ENCODE peak calls at places on chromosomes 11 and 22, in six cellular contexts. O is activated effector memory CD4-positive, alpha-beta T cell treated with Interleukin-2 at 50 U/mL for 16 hours; F is H9; S is dermis microvascular lymphatic vessel endothelial cell; V is fibroblast of lung; I is NCI-H748 treated with DMSO at 0.1 percent for 48 hours. C is an unnamed sample.
A peak's percentile ranks its signal among the peaks of the same experiment; 100 is the strongest.

GRCh38 chr11:67056640-67057409 is at the start of gene RHOD:
- DNase-seq in I (no peak), F (peak; percentile 71), O (peak; percentile 19), S (peak; percentile 50), V (peak; percentile 50), C (peak; percentile 90)

GRCh38 chr22:45672564-45673481 is 1.2 kb downstream of the ATXN10 start:
- DNase-seq in O (no peak), V (no peak), S (no peak), F (no peak), I (no peak), C (no peak)

GRCh38 chr11:128066429-128066828 is 520.9 kb downstream of the ETS1 start:
- DNase-seq in F (no peak), S (no peak), O (no peak), V (no peak), I (no peak), C (no peak)

GRCh38 chr11:110121204-110121603 is 28.0 kb downstream of the ZC3H12C start:
- DNase-seq in I (no peak), S (peak; percentile 81), V (peak; percentile 74), F (no peak), O (no peak), C (no peak)

GRCh38 chr11:6757373-6757967 is 14.3 kb downstream of the OR2AG2 start:
- DNase-seq in S (peak; percentile 76), I (peak; percentile 4), V (peak; percentile 42), F (peak; percentile 60), O (peak; percentile 41), C (peak; percentile 83)

GRCh38 chr22:47160781-47161520 is 398.5 kb downstream of the TBC1D22A start:
- DNase-seq in F (no peak), S (no peak), O (no peak), I (no peak), V (no peak), C (peak; percentile 26)

GRCh38 chr11:73760066-73760679 is 701 bp downstream of the RAB6A start:
- DNase-seq in F (peak; percentile 35), S (peak; percentile 44), V (peak; percentile 37), I (no peak), O (peak; percentile 1), C (peak; percentile 74)

GRCh38 chr11:82732348-82732733 is 1.3 kb downstream of the FAM181B start:
- DNase-seq in I (no peak), F (peak; percentile 42), O (no peak), V (no peak), S (no peak), C (peak; percentile 68)

GRCh38 chr22:23306438-23306921 is 126.2 kb downstream of the BCR start:
- DNase-seq in S (peak; percentile 89), F (no peak), O (no peak), I (no peak), V (peak; percentile 60), C (no peak)

GRCh38 chr11:98056945-98057344 is 963.8 kb upstream of the CNTN5 start:
- DNase-seq in O (no peak), I (no peak), S (no peak), F (no peak), V (no peak), C (no peak)

GRCh38 chr22:37557321-37558001 is 2.8 kb upstream of the CDC42EP1 start:
- DNase-seq in O (no peak), I (no peak), F (peak; percentile 10), S (peak; percentile 59), V (no peak), C (no peak)

GRCh38 chr11:83157755-83158473 is 983 bp downstream of the PCF11 start:
- DNase-seq in S (peak; percentile 58), V (peak; percentile 49), F (peak; percentile 51), O (peak; percentile 39), I (no peak), C (peak; percentile 80)

GRCh38 chr22:47063606-47064005 is 301.2 kb downstream of the TBC1D22A start:
- DNase-seq in F (peak; percentile 17), V (no peak), O (no peak), I (no peak), S (no peak), C (peak; percentile 32)

GRCh38 chr11:7551571-7551970 is 37.8 kb downstream of the PPFIBP2 start:
- DNase-seq in V (peak; percentile 16), I (no peak), F (no peak), O (no peak), S (no peak), C (no peak)

GRCh38 chr11:122923302-122923701 is 40.7 kb downstream of the JHY start:
- DNase-seq in V (no peak), S (no peak), I (no peak), F (no peak), O (no peak), C (no peak)

GRCh38 chr11:8097062-8097814 is 16.2 kb downstream of the TUB start:
- DNase-seq in V (no peak), I (no peak), S (no peak), O (no peak), F (no peak), C (no peak)

C was measured in endodermal cell.